ENCODE peak calls at places on chromosomes 13 and 19, in five cellular contexts. C is NCI-H526; F is HAP-1; D is stimulated activated CD8-positive, alpha-beta memory T cell treated with anti-CD3 and anti-CD28 coated beads, Interleukin-4, amount 100 ng/mL, for 24 hours; E is T follicular helper cell. M is an unnamed sample.

GRCh38 chr13:73754727-73755292 is 379.4 kb downstream of the KLF12 start:
- DNase-seq in F (peak), D (no peak), C (peak), E (no peak), M (peak)

GRCh38 chr13:82675024-82675423 is 1207.2 kb downstream of the SLITRK1 start:
- DNase-seq in E (no peak), F (no peak), C (no peak), D (no peak), M (no peak)

GRCh38 chr13:23547000-23547590 is 23.1 kb upstream of the TNFRSF19 start:
- DNase-seq in D (no peak), C (no peak), F (no peak), E (no peak), M (no peak)

GRCh38 chr19:10419646-10420443 is 493 bp upstream of the PDE4A start:
- DNase-seq in C (no peak), D (peak), E (no peak), F (peak), M (no peak)

GRCh38 chr13:104442541-104442940 is 1376.3 kb upstream of the SLC10A2 start:
- DNase-seq in D (no peak), C (no peak), F (no peak), E (no peak), M (no peak)

GRCh38 chr19:55647732-55648656 is at the start of gene CCDC106:
- DNase-seq in E (no peak), C (peak), D (no peak), F (peak), M (no peak)

GRCh38 chr13:100668408-100668807 is 6.2 kb downstream of the TMTC4 start:
- DNase-seq in C (no peak), E (no peak), F (peak), D (no peak), M (no peak)

GRCh38 chr19:46609511-46610412 is 8.6 kb downstream of the CALM3 start:
- DNase-seq in F (no peak), D (no peak), E (no peak), C (no peak), M (no peak)

GRCh38 chr19:30695171-30695875 is 323.1 kb downstream of the ZNF536 start:
- DNase-seq in F (no peak), C (no peak), E (no peak), D (no peak), M (no peak)

GRCh38 chr13:49791753-49792549 is 531 bp downstream of the KPNA3 start:
- DNase-seq in E (peak), C (peak), F (peak), D (peak), M (peak)